ENCODE peak calls at places on chromosomes 4 and X, in eight cellular contexts. N is sigmoid colon, K is stomach, I is ovary, Q is H1, B is A549, G is endothelial cell of umbilical vein, U is vagina. D is an unnamed sample.

GRCh38 chr4:39083164-39083563 is 21.1 kb downstream of the KLHL5 start:
- DNase-seq in G (peak), N (no peak), I (no peak), B (no peak), U (no peak), Q (no peak), K (no peak), D (no peak)

GRCh38 chr4:163693211-163693610 is 198.7 kb downstream of the TMA16 start:
- DNase-seq in U (no peak), Q (no peak), I (no peak), N (no peak), B (no peak), G (no peak), K (no peak), D (no peak)

GRCh38 chr4:88007304-88008132 is at the start of gene PKD2:
- DNase-seq in N (peak), U (no peak), G (peak), K (peak), Q (no peak), B (peak), I (peak), D (no peak)

GRCh38 chr4:141686929-141687328 is 50.5 kb downstream of the IL15 start:
- DNase-seq in N (no peak), U (no peak), Q (no peak), G (peak), I (no peak), B (no peak), K (no peak), D (no peak)

GRCh38 chrX:65575024-65575423 is 40.4 kb upstream of the LAS1L start:
- DNase-seq in G (no peak), I (no peak), Q (no peak), K (no peak), N (no peak), U (no peak), B (no peak), D (no peak)

GRCh38 chr4:151979835-151980234 is 219.0 kb upstream of the GATB start:
- DNase-seq in K (no peak), I (no peak), B (no peak), Q (no peak), U (no peak), N (no peak), G (no peak), D (no peak)

GRCh38 chr4:20612313-20612712 is 87.9 kb upstream of the PACRGL start:
- DNase-seq in K (no peak), N (no peak), B (no peak), G (no peak), I (no peak), Q (no peak), U (no peak), D (no peak)

GRCh38 chr4:11632015-11632414 is 203.3 kb upstream of the HS3ST1 start:
- DNase-seq in Q (no peak), B (no peak), U (no peak), I (no peak), N (no peak), K (no peak), G (no peak), D (no peak)

GRCh38 chr4:125703443-125703842 is 388.7 kb downstream of the FAT4 start:
- DNase-seq in N (no peak), G (peak), B (no peak), I (no peak), U (no peak), K (no peak), Q (no peak), D (no peak)

GRCh38 chr4:5890063-5890727 is 2.7 kb downstream of the CRMP1 start:
- DNase-seq in B (no peak), U (no peak), N (no peak), K (no peak), Q (peak), I (no peak), G (no peak), D (no peak)

GRCh38 chr4:181870326-181870725 is 372.9 kb upstream of the TENM3 start:
- DNase-seq in K (no peak), Q (no peak), I (no peak), N (no peak), G (no peak), U (no peak), B (no peak), D (no peak)

GRCh38 chrX:128781506-128781905 is 729.3 kb upstream of the ACTRT1 start:
- DNase-seq in B (peak), K (peak), Q (no peak), U (no peak), G (no peak), N (no peak), I (no peak), D (no peak)

GRCh38 chr4:117691572-117692351 is 342.5 kb upstream of the NDST3 start:
- DNase-seq in B (no peak), K (no peak), Q (no peak), I (no peak), N (no peak), G (no peak), U (no peak), D (no peak)

GRCh38 chr4:82217986-82218715 is 155.6 kb downstream of the HNRNPD start:
- DNase-seq in U (no peak), N (no peak), G (no peak), B (no peak), Q (no peak), K (no peak), I (no peak), D (no peak)

GRCh38 chr4:161376275-161376674 is 787.5 kb downstream of the FSTL5 start:
- DNase-seq in K (no peak), B (no peak), N (no peak), Q (no peak), G (no peak), I (no peak), U (no peak), D (no peak)

GRCh38 chrX:1389181-1389992 is 2.5 kb downstream of the SLC25A6 start:
- DNase-seq in Q (no peak), N (peak), I (no peak), U (no peak), B (no peak), K (peak), G (no peak), D (no peak)

GRCh38 chr4:99248714-99249113 is 29.7 kb upstream of the ADH6 start:
- DNase-seq in N (no peak), Q (no peak), I (no peak), U (no peak), B (no peak), G (no peak), K (no peak), D (no peak)

GRCh38 chr4:26088433-26088928 is 174.5 kb downstream of the SMIM20 start:
- DNase-seq in U (no peak), N (no peak), Q (no peak), G (no peak), B (no peak), I (no peak), K (no peak), D (no peak)

GRCh38 chr4:7045961-7046921 is 3.1 kb downstream of the TADA2B start:
- DNase-seq in U (peak), G (no peak), Q (no peak), I (no peak), B (no peak), K (no peak), N (no peak), D (no peak)

GRCh38 chr4:124178449-124179021 is 534.0 kb downstream of the ANKRD50 start:
- DNase-seq in K (no peak), U (no peak), I (no peak), Q (no peak), G (peak), B (no peak), N (no peak), D (no peak)

GRCh38 chr4:151641167-151641566 is 119.6 kb downstream of the GATB start:
- DNase-seq in U (no peak), G (no peak), B (no peak), Q (no peak), N (no peak), K (no peak), I (no peak), D (no peak)

GRCh38 chrX:48957477-48957826 is at the start of gene OTUD5:
- DNase-seq in U (no peak), G (no peak), I (peak), Q (no peak), K (no peak), B (peak), N (no peak), D (no peak)

GRCh38 chr4:128393111-128393704 is 105.6 kb upstream of the PGRMC2 start:
- DNase-seq in K (no peak), Q (no peak), B (no peak), G (peak), N (no peak), U (no peak), I (no peak), D (no peak)

GRCh38 chr4:127604949-127605709 is 27.6 kb upstream of the INTU start:
- DNase-seq in Q (peak), N (no peak), K (no peak), G (peak), U (no peak), B (no peak), I (no peak), D (no peak)

GRCh38 chrX:29453333-29453732 is 762.0 kb upstream of the MAGEB2 start:
- DNase-seq in I (no peak), N (no peak), G (no peak), B (no peak), K (no peak), U (no peak), Q (no peak), D (no peak)

GRCh38 chrX:115988825-115989224 is 181.7 kb upstream of the AGTR2 start:
- DNase-seq in Q (no peak), I (no peak), B (no peak), G (no peak), U (no peak), K (no peak), N (no peak), D (no peak)
- TF ChIP-seq POLR2A in Q (no peak), I (no peak), B (no peak), G (no peak), U (no peak), K (no peak), N (no peak), D (no peak)

DNA sequence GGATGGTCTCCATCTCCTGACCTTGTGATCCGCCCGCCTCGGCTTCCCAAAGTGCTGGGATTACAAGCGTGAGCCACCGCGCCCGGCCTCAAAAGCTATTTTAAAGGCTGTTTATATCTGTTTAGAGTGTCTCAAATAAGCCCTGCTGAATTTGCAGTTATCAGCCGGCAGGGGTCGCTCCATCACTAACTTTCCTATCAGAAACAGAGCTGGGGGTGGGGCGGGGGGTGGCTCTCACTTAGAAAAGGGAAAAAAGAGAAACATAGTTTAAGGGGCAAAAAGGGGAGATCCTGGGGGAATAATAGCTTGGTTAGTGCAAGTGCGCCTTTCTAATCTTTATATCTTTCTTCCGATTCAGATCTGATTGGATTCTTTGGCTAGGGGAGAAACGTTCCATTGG is 450.7 kb downstream of the UBE2NL start:
- DNase-seq in Q (peak), I (no peak), N (no peak), B (no peak), U (no peak), G (no peak), K (no peak), D (no peak)
- TF ChIP-seq CTCF in Q (no peak), I (no peak), N (no peak), B (no peak), U (no peak), G (no peak), K (no peak), D (no peak)

GRCh38 chr4:40211224-40212185 is 14.7 kb downstream of the RHOH start:
- DNase-seq in B (no peak), I (no peak), U (no peak), K (no peak), Q (no peak), G (no peak), N (no peak), D (no peak)

GRCh38 chr4:40214038-40214437 is 17.2 kb downstream of the RHOH start:
- DNase-seq in K (no peak), G (no peak), B (no peak), Q (no peak), U (no peak), I (no peak), N (no peak), D (no peak)

GRCh38 chr4:40212674-40213504 is 16.1 kb downstream of the RHOH start:
- DNase-seq in I (no peak), U (no peak), B (no peak), Q (no peak), N (no peak), K (no peak), G (no peak), D (no peak)

GRCh38 chr4:40216622-40217366 is 20.0 kb downstream of the RHOH start:
- DNase-seq in Q (no peak), K (no peak), N (no peak), G (no peak), B (no peak), U (no peak), I (no peak), D (no peak)

GRCh38 chr4:40214661-40215418 is 18.0 kb downstream of the RHOH start:
- DNase-seq in K (no peak), U (no peak), I (no peak), N (no peak), G (no peak), B (no peak), Q (no peak), D (no peak)
- TF ChIP-seq POLR2A in K (no peak), U (no peak), I (no peak), N (no peak), G (no peak), B (no peak), Q (no peak), D (no peak)

DNA sequence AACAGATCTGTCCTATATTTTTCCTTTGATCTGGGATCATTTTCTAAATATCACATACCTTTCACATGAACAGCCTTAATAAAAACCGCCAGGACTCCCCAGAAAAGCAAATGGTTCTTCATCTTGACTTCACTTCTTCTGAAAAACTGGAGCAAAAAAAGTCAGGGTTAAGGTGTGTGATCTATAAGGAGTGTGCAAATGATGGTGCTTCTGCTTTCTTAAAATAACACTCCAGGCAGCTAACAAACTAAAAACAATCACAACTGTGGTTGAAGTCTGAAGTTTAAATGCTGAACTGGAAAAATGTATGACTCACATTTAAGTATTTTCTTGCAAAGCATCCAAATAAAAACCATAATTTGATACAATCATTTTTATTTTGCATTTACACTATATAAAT is at the start of gene JCHAIN:
- DNase-seq in Q (no peak), B (no peak), K (no peak), U (no peak), I (no peak), N (no peak), G (no peak), D (no peak)
- TF ChIP-seq CTCF in Q (no peak), B (no peak), K (no peak), U (no peak), I (no peak), N (no peak), G (no peak), D (no peak)

GRCh38 chr4:2469192-2469984 is 482 bp downstream of the RNF4 start:
- DNase-seq in G (no peak), N (no peak), U (no peak), K (peak), B (peak), Q (no peak), I (peak), D (peak)
- TF ChIP-seq POLR2A in G (no peak), N (no peak), U (no peak), K (no peak), B (no peak), Q (peak), I (no peak), D (no peak)

DNA sequence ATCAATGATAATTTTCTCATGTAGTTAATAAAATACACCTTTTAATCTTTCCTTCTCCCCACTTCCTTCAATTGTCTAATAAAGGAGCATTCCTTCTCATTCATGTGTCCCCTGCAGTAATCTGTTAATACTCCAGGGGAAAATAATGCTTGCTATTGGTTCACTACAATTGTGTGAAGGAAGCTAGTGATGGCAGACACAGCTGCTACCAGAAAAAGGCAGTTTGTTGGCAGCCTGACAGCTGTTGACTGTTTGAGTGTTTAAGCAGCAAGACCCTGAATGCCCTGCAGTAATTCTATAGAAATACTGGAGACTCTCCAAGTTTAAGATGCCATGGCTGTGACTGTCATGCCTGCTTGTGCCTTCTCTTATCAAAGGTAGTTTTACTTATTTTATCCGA is 359.5 kb downstream of the C4orf33 start:
- DNase-seq in U (no peak), N (no peak), Q (no peak), G (peak), I (no peak), B (no peak), K (no peak), D (no peak)
- TF ChIP-seq CTCF in U (no peak), N (no peak), Q (no peak), G (no peak), I (no peak), B (no peak), K (no peak), D (no peak)

DNA sequence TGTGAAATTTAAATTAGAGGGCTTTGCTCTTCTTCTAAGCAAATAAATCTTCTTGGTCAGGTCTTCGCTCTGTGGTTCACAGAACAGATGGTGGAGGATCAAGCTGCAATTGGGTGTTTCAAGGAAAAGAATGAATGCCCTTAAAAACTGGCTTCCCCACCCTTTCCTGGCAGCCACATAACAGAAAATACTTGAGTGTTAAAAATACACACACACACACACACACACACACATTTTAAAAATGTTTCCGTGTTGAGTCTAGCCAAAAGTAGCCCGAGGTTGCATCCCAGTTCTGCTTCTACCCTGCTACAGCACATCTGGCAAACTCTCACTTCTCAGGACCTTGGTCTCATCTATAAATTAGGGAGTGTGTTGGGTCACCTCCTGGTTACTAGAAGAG is 56.7 kb upstream of the FGFBP2 start:
- DNase-seq in G (no peak), N (no peak), U (no peak), B (no peak), K (no peak), Q (no peak), I (no peak), D (no peak)
- TF ChIP-seq POLR2A in G (no peak), N (no peak), U (no peak), B (no peak), K (no peak), Q (no peak), I (no peak), D (no peak)

GRCh38 chrX:31423575-31424284 is 351.9 kb upstream of the FTHL17 start:
- DNase-seq in N (no peak), Q (peak), U (no peak), B (peak), I (peak), K (peak), G (peak), D (no peak)
- TF ChIP-seq CTCF in N (no peak), Q (no peak), U (no peak), B (no peak), I (no peak), K (peak), G (peak), D (no peak)

DNA sequence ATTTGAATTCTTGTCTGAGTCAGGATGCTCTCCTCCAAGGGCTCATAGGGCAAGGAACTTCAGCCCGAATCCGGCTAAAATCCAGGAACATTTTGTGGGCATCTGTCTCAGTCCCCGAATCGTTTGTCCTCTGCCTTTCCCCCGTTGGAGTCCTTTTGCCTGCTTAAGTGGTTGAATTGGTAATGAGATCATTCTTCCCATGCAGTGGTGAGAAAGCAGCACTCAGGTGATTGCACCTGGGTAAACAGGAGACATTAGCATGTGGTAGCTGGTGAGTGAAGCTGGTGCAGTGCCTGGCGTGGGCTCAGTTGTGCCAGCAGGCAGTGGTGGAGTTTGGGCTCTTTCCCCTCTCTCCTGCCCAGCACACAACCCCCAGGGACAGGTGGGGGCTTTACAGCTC is 61.9 kb upstream of the MTM1 start:
- DNase-seq in Q (no peak), U (no peak), K (no peak), I (no peak), N (no peak), G (peak), B (no peak), D (no peak)
- TF ChIP-seq POLR2A in Q (no peak), U (no peak), K (no peak), I (no peak), N (no peak), G (no peak), B (no peak), D (no peak)